ENCODE peak calls at places on chromosome 12, in five cellular contexts. Z is body of pancreas, S is GM06990, A is lower leg skin, M is natural killer cell. W is an unnamed sample.

GRCh38 chr12:118058881-118059644 is 1.9 kb downstream of the WSB2 start:
- DNase-seq in Z (no peak), S (no peak), A (peak), M (no peak), W (no peak)

GRCh38 chr12:72632286-72632685 is 360.1 kb downstream of the TRHDE start:
- DNase-seq in Z (no peak), S (no peak), A (no peak), M (no peak), W (peak)

GRCh38 chr12:93851245-93851665 is 174.1 kb downstream of the CRADD start:
- DNase-seq in Z (no peak), S (peak), A (no peak), M (peak), W (no peak)

GRCh38 chr12:98750511-98750910 is 105.4 kb downstream of the APAF1 start:
- DNase-seq in Z (no peak), S (no peak), A (no peak), M (no peak), W (no peak)

GRCh38 chr12:11724888-11725310 is 75.4 kb downstream of the ETV6 start:
- DNase-seq in Z (no peak), S (no peak), A (no peak), M (no peak), W (no peak)

GRCh38 chr12:49200882-49201594 is 12.2 kb upstream of the TUBA1A start:
- DNase-seq in Z (no peak), S (peak), A (no peak), M (no peak), W (no peak)

GRCh38 chr12:105025890-105026289 is 39.8 kb downstream of the NOPCHAP1 start:
- DNase-seq in Z (peak), S (no peak), A (no peak), M (no peak), W (peak)

GRCh38 chr12:115898670-115899069 is 378.8 kb downstream of the MED13L start:
- DNase-seq in Z (no peak), S (no peak), A (peak), M (no peak), W (no peak)

GRCh38 chr12:45336331-45336730 is 120.4 kb downstream of the ANO6 start:
- DNase-seq in Z (no peak), S (no peak), A (no peak), M (no peak), W (peak)

DNA sequence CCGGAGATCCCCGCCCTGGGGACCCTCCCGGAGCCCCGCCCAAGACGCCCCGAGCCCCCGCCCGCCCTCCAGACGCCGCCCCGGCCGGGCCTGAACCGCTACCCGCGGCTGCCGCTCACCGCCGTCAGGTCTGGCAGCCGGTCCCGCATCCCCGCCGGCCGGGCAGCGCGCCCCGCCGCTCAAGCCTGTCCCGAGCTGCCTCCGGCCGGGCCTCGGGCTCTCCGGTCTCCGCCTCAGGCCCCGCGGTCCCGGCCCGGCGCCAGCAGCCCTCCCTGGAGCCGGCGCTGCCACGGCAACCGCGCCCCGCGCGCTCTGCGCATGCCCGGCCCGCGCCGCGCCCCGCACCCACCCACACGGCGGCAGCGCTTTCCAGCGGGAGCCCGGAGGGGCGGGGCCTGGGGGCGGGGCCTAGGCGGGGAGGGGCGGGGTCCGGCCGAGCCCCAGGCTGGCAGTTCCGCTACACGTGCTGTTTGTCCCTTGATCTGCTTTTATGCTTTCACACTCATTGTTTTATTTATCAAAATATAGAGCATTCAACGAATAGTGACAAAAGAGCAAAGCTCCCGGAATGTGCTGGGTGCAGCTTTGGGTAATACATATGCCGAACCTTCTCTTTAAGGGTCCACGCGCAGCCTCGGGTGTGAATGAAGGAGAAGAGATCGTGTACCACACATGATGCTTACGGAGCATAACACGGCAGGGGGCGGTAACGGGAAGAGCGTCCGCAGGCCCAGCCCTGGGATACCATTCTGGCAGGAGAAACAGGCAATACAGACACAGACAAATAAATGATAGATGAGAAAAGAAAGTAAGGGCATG is at the start of gene STX2:
- DNase-seq in Z (peak), S (peak), A (peak), M (peak), W (no peak)
- TF ChIP-seq CTCF in Z (no peak), S (peak), A (no peak), M (no peak), W (peak)

GRCh38 chr12:86719381-86719780 is 463.2 kb upstream of the MGAT4C start:
- DNase-seq in Z (no peak), S (no peak), A (no peak), M (no peak), W (no peak)
- TF ChIP-seq CTCF in Z (no peak), S (no peak), A (no peak), M (no peak), W (no peak)

DNA sequence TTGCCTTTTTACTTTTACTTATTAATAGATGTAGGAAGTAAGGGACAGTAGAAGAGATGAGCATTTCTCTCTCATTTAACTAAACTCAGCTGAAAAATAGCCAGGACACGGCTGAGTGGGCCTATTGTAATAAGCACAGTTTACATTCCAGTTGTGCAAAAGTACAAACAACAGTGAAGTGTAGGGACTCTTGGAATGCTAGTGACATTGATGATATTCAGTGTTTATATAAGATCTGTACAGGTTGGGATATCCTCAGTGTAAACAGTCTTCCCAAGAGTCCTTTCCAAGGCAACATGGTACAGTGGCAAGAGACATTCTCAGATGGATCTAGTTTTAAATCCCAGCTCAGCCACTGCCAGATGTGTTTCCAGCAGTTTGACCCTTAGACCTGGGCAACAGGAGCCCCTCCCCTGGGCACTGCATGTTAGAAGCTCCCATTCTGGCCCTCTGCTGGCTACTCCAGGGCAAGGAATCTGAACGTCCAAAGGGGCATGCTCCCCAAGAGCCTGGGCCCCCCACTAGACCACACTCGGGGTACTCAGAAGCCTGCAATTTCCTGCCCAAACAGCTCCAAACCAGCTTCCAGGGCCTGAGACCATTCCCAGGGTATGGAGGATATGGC is 55.3 kb downstream of the STAB2 start:
- DNase-seq in Z (no peak), S (no peak), A (no peak), M (no peak), W (no peak)
- TF ChIP-seq CTCF in Z (no peak), S (no peak), A (no peak), M (no peak), W (no peak)

GRCh38 chr12:107459649-107460048 is 225.9 kb upstream of the PWP1 start:
- DNase-seq in Z (no peak), S (no peak), A (no peak), M (no peak), W (no peak)
- TF ChIP-seq CTCF in Z (no peak), S (no peak), A (no peak), M (no peak), W (no peak)

DNA sequence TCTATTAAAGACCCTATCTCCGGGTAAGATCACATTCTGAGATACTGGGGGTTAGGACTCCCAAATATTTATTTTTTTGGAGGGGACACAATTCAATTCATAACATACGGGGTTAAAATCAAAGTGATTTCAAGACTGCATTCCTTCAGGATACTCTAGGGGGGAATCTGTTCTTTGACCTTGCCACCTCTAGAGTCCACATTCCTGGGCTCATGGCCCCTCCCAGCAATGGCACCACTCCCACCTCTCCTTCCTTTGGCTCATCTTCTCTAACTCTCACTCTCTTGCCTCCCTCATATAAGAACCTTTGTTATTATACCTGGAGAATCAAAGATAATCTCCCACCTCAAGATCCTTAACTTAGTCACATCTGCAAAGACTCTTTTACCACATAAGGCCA is 79.5 kb downstream of the CAND1 start:
- DNase-seq in Z (no peak), S (no peak), A (no peak), M (no peak), W (no peak)
- TF ChIP-seq CTCF in Z (no peak), S (no peak), A (no peak), M (no peak), W (no peak)

DNA sequence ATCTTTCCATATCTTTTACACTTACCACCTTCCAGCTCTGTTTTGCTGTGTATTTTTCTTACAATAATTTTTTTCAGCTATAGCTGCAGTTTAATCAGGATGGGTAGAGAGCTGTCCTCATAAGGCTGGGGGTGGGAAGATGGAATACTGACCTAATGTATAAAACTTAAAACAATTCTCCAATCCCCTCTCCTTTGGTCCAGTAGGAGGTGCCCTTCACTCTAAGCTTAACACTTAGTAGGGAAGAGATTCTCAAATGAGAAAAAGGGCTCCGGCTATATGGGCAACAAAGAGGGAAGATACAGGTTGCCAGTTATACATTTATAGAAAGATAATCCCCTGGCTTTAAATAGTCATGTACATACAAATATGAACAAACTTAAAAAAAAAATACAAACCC is 2.8 kb downstream of the ORMDL2 start:
- DNase-seq in Z (no peak), S (no peak), A (no peak), M (no peak), W (no peak)
- TF ChIP-seq CTCF in Z (no peak), S (peak), A (no peak), M (no peak), W (no peak)

DNA sequence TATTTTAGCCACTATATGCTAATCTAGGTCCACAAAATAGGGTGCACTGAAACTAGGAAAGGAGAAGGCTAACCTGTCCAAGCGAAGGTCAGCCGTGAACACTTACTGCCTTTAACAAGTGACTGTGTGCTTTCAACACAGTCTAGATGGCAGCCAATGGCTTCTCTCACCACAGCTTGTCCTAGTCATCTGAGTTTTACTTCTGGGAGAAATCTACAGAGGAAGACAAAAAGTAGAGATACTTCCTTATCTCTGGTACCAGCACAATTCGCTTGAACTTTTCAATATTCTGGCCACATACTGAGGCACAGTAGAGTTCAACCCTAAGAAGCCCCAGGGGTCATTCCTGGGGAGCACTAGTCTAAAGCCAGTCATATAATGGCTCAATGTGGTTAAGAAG is 176.9 kb downstream of the BTG1 start:
- DNase-seq in Z (no peak), S (no peak), A (no peak), M (no peak), W (no peak)
- TF ChIP-seq CTCF in Z (no peak), S (no peak), A (no peak), M (no peak), W (no peak)

W was measured in AG04449.